ENCODE peak calls at places on chromosome 9, in eight cellular contexts. Y is lung; R is stomach; Q is CD4-positive, alpha-beta T cell; Z is PC-3; B is dorsolateral prefrontal cortex; A is neuronal stem cell; G is right atrium auricular region. O is an unnamed sample.

GRCh38 chr9:9747787-9748186 is 865.0 kb downstream of the PTPRD start:
- DNase-seq in Y (no peak), G (no peak), Z (peak), B (no peak), R (no peak), Q (no peak), A (no peak), O (no peak)

GRCh38 chr9:69421908-69422801 is 97.1 kb downstream of the ENTREP1 start:
- DNase-seq in G (no peak), B (peak), Z (peak), Y (peak), R (peak), A (peak), Q (peak), O (peak)

GRCh38 chr9:72858089-72858912 is 94.6 kb downstream of the ALDH1A1 start:
- DNase-seq in Q (no peak), A (no peak), Y (no peak), B (no peak), R (peak), G (no peak), Z (no peak), O (no peak)

GRCh38 chr9:114120192-114121014 is 21.3 kb upstream of the KIF12 start:
- DNase-seq in G (no peak), Z (peak), R (no peak), A (no peak), Q (no peak), B (no peak), Y (no peak), O (no peak)

GRCh38 chr9:20693068-20693467 is 9.0 kb downstream of the FOCAD start:
- DNase-seq in Y (no peak), Q (no peak), Z (no peak), G (no peak), B (no peak), R (no peak), A (no peak), O (no peak)

GRCh38 chr9:124551472-124552339 is 44.5 kb upstream of the NR5A1 start:
- DNase-seq in B (peak), A (peak), G (no peak), Z (peak), Y (peak), R (peak), Q (no peak), O (no peak)

GRCh38 chr9:88418715-88419540 is 30.7 kb downstream of the SPIN1 start:
- DNase-seq in G (no peak), B (no peak), R (no peak), Y (no peak), Q (no peak), Z (no peak), A (no peak), O (no peak)

GRCh38 chr9:126397056-126397455 is 70.4 kb downstream of the MVB12B start:
- DNase-seq in Q (peak), G (no peak), B (no peak), A (no peak), R (peak), Y (no peak), Z (no peak), O (no peak)

GRCh38 chr9:136502940-136503550 is 20.2 kb upstream of the SEC16A start:
- DNase-seq in G (no peak), A (no peak), Z (no peak), R (no peak), Y (no peak), B (no peak), Q (no peak), O (no peak)

GRCh38 chr9:87206064-87206661 is 258.9 kb upstream of the GAS1 start:
- DNase-seq in B (no peak), Y (no peak), A (no peak), Q (no peak), R (no peak), Z (peak), G (no peak), O (no peak)

GRCh38 chr9:129514891-129515290 is 106.0 kb downstream of the C9orf50 start:
- DNase-seq in Y (no peak), A (no peak), Z (no peak), R (no peak), Q (no peak), B (no peak), G (no peak), O (no peak)

GRCh38 chr9:96022445-96023031 is 147.0 kb downstream of the ERCC6L2 start:
- DNase-seq in Y (peak), G (no peak), R (no peak), A (peak), Z (no peak), Q (no peak), B (peak), O (peak)

GRCh38 chr9:4260661-4261060 is 39.2 kb downstream of the GLIS3 start:
- DNase-seq in R (no peak), G (no peak), Q (no peak), B (no peak), Z (no peak), A (no peak), Y (no peak), O (no peak)

GRCh38 chr9:35490910-35491465 is 1.1 kb downstream of the RUSC2 start:
- DNase-seq in A (no peak), Z (no peak), R (no peak), B (no peak), Y (no peak), Q (no peak), G (no peak), O (no peak)

GRCh38 chr9:2072752-2073405 is 57.7 kb downstream of the SMARCA2 start:
- DNase-seq in Q (no peak), Z (no peak), B (no peak), R (no peak), G (no peak), A (no peak), Y (no peak), O (no peak)

GRCh38 chr9:91884153-91884552 is 65.9 kb downstream of the ROR2 start:
- DNase-seq in Q (no peak), G (no peak), Y (no peak), A (no peak), Z (no peak), B (no peak), R (no peak), O (no peak)

GRCh38 chr9:91884746-91885687 is 65.0 kb downstream of the ROR2 start:
- DNase-seq in B (no peak), A (peak), R (no peak), Q (no peak), Y (no peak), G (no peak), Z (no peak), O (no peak)

GRCh38 chr9:91883503-91883902 is 66.5 kb downstream of the ROR2 start:
- DNase-seq in A (no peak), Z (no peak), Y (no peak), G (no peak), R (no peak), B (no peak), Q (no peak), O (no peak)

GRCh38 chr9:91886433-91887031 is 63.5 kb downstream of the ROR2 start:
- DNase-seq in Q (no peak), Y (no peak), G (no peak), Z (no peak), A (peak), R (no peak), B (no peak), O (no peak)

DNA sequence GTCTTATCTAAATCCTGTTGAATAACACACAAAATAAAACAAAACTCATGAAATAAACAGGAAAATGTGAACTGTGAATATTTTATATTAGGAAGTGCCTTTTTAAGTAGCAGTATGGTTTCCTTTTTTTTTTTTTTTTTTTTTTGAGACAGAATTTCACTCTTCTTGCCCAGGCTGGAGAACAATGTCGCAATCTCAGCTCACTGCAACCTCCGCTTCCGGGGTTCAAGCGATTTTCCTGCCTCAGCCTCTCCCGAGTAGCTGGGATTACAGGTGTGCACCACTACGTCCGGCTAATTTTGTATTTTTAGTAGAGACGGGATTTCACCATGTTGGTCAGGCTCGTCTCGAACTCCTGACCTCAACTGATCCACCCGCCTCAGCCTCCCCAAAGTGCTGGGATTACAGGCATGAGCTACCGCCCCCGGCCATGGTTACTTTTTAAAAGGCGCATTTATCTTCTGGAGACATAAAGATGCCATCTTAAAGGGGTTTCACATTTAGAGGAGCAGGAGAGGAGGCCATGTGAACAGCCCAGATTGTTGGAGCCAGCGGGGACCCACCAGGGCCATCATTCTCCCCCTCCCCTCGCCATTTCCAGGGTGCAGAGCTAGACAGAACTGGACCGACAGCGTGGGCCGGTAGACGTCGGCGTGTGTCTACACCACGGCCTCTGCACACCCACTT is 64.1 kb downstream of the ROR2 start:
- DNase-seq in G (no peak), A (no peak), Z (no peak), Q (no peak), B (no peak), Y (no peak), R (no peak), O (no peak)
- H3K27ac ChIP-seq in G (no peak), A (peak), Z (no peak), Q (no peak), B (no peak), Y (no peak), R (no peak), O (no peak)

GRCh38 chr9:99411479-99412100 is 189.5 kb downstream of the SEC61B start:
- DNase-seq in Y (no peak), G (no peak), Z (no peak), R (no peak), A (no peak), B (no peak), Q (no peak), O (no peak)
- H3K27ac ChIP-seq in Y (no peak), G (no peak), Z (no peak), R (no peak), A (no peak), B (no peak), Q (no peak), O (no peak)

GRCh38 chr9:90021216-90021906 is 416.5 kb downstream of the GADD45G start:
- DNase-seq in G (no peak), R (no peak), B (no peak), A (no peak), Z (no peak), Q (no peak), Y (no peak), O (no peak)
- H3K27ac ChIP-seq in G (no peak), R (no peak), B (no peak), A (no peak), Z (no peak), Q (no peak), Y (no peak), O (no peak)

DNA sequence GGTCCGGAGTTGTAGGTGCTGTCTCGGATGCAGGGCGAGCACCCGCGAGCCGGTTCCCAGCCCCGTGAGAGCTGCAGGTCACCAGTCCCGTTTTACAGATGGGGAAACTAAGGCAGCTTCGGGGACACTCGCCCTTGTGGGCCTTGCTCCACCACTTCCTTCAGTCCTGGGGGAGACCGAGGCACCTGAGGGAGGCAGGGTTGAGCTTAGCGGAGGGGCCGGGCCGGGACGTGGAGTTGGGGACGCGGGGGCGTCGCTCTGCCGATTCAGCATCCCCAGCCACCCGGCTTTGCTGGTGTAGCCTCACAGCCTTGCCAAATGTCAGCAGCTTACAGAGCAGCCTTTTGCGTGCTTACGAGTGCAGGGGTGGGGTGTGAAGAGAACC is 530 bp downstream of the BBLN start:
- DNase-seq in G (no peak), Q (no peak), B (peak), Z (no peak), R (no peak), Y (no peak), A (no peak), O (no peak)
- H3K27ac ChIP-seq in G (peak), Q (peak), B (peak), Z (no peak), R (peak), Y (no peak), A (no peak), O (peak)

GRCh38 chr9:5563417-5563815 is 53.1 kb downstream of the PDCD1LG2 start:
- DNase-seq in Y (no peak), Q (no peak), B (no peak), A (no peak), G (no peak), Z (no peak), R (no peak), O (no peak)
- H3K27ac ChIP-seq in Y (no peak), Q (no peak), B (no peak), A (no peak), G (no peak), Z (no peak), R (no peak), O (no peak)